ENCODE peak calls at places on chromosomes 6 and 20, in four cellular contexts. E, Z, K and N are unnamed samples.

GRCh38 chr6:131692589-131692988 is 8.6 kb downstream of the OR2A4 start:
- DNase-seq in K (no peak), E (no peak), Z (no peak), N (no peak)

GRCh38 chr20:21499641-21500040 is 14.2 kb downstream of the NKX2-2 start:
- DNase-seq in Z (no peak), E (no peak), K (no peak), N (no peak)

GRCh38 chr20:6641012-6641411 is 126.5 kb upstream of the BMP2 start:
- DNase-seq in K (no peak), E (no peak), Z (no peak), N (no peak)

GRCh38 chr6:2945069-2945452 is 26.3 kb downstream of the SERPINB6 start:
- DNase-seq in K (no peak), E (no peak), Z (no peak), N (no peak)

GRCh38 chr20:14491436-14491835 is 154.0 kb upstream of the FLRT3 start:
- DNase-seq in Z (no peak), E (no peak), K (no peak), N (no peak)

GRCh38 chr6:39917981-39918380 is 16.3 kb downstream of the MOCS1 start:
- DNase-seq in E (no peak), K (no peak), Z (no peak), N (no peak)

GRCh38 chr20:17873410-17874270 is 95.0 kb downstream of the SNX5 start:
- DNase-seq in K (peak), E (peak), Z (peak), N (no peak)

GRCh38 chr20:43189614-43190331 is at the start of gene PTPRT:
- DNase-seq in K (no peak), Z (no peak), E (no peak), N (peak)

GRCh38 chr6:107740496-107741190 is 83.5 kb downstream of the SCML4 start:
- DNase-seq in K (no peak), Z (no peak), E (no peak), N (no peak)

GRCh38 chr6:83221886-83222479 is 28.8 kb downstream of the RWDD2A start:
- DNase-seq in K (no peak), Z (no peak), E (no peak), N (no peak)
- TF ChIP-seq CTCF in K (peak), Z (peak), E (peak), N (peak)

DNA sequence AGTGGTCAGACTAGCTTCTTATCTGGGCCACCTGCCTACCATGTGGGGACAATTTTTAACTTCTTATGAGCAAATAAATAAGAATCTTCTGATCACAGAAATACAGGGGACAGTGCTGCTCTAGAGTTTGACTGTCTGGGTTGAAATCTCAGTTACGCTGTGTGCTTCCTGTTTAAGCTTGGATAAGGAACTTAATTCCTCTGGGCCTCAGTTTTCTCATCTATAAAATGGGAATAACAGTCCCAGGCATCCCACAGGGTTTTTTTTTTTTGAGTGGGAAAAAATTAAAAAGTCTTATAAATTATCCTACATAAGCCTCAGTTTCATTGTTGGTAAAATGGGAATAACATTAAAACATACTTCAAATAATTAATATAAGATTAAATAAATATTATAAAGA is 340.9 kb downstream of the ESR1 start:
- DNase-seq in K (no peak), Z (no peak), E (no peak), N (no peak)
- TF ChIP-seq CTCF in K (no peak), Z (no peak), E (no peak), N (no peak)

GRCh38 chr6:29557320-29557719 is 2.2 kb downstream of the UBD start:
- DNase-seq in E (no peak), Z (no peak), K (no peak), N (no peak)

GRCh38 chr6:29558439-29559079 is 973 bp downstream of the UBD start:
- DNase-seq in Z (no peak), E (no peak), K (no peak), N (no peak)

GRCh38 chr6:29552512-29553051 is 7.0 kb downstream of the UBD start:
- DNase-seq in E (no peak), K (peak), Z (no peak), N (no peak)

GRCh38 chr6:29554764-29555163 is 4.8 kb downstream of the UBD start:
- DNase-seq in Z (no peak), K (no peak), E (no peak), N (no peak)

GRCh38 chr6:29553268-29554057 is 6.1 kb downstream of the UBD start:
- DNase-seq in Z (peak), E (peak), K (peak), N (peak)
- TF ChIP-seq CTCF in Z (peak), E (peak), K (no peak), N (peak)

GRCh38 chr6:149942461-149942829 is 631 bp downstream of the ULBP2 start:
- DNase-seq in K (no peak), Z (no peak), E (no peak), N (no peak)
- TF ChIP-seq CTCF in K (no peak), Z (no peak), E (no peak), N (no peak)

GRCh38 chr6:125593746-125594145 is 155.7 kb upstream of the HEY2 start:
- DNase-seq in K (no peak), E (no peak), Z (no peak), N (no peak)

GRCh38 chr6:125598422-125598821 is 151.0 kb upstream of the HEY2 start:
- DNase-seq in Z (peak), E (peak), K (peak), N (no peak)

GRCh38 chr6:125596020-125596419 is 153.4 kb upstream of the HEY2 start:
- DNase-seq in K (no peak), E (no peak), Z (no peak), N (no peak)

DNA sequence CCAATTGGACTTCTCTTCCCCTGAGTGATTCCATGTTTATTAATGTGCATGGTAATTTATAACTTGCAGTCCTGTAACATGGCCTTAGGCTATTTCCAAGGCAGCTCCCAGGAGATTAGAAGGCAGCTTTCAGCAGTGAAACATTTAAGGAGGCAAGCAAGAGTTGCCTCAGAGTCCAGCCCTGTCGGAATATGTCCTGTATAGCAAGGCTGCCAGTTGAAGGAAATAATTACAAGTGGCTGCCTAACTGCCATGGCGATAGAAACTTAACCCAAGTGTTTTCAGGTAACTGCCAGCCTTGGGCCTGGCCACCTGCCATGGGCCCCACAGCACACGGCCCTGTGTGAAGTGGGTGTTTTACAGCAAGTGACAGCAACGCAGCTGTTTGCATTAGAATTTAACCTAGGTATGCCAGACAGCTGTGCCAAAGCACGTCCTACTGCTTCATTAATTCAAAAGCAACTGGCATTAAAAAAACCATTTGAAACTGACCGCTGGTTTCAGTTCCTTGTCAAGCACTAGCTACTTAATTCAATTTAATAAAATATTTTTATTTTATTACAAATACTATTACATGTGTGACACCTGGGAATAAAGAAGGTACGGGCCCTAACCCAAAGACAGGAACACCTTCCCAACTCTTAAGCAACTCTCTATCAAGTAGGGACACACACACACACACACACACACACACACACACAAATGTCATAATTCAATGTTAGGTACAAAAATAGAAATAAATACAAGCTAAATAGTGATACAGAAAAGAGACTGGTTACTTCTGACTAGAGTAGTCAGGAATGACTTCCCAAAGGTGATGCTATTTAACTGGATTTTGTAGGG is 151.8 kb upstream of the HEY2 start:
- DNase-seq in E (peak), K (peak), Z (peak), N (no peak)
- TF ChIP-seq CTCF in E (no peak), K (no peak), Z (peak), N (no peak)

GRCh38 chr20:37939701-37940151 is 36.8 kb downstream of the VSTM2L start:
- DNase-seq in Z (no peak), E (no peak), K (no peak), N (no peak)

GRCh38 chr20:37941992-37942391 is 39.1 kb downstream of the VSTM2L start:
- DNase-seq in Z (no peak), E (no peak), K (no peak), N (no peak)

GRCh38 chr20:37943033-37943432 is 40.1 kb downstream of the VSTM2L start:
- DNase-seq in E (no peak), Z (no peak), K (peak), N (no peak)

GRCh38 chr20:37940161-37940560 is 37.2 kb downstream of the VSTM2L start:
- DNase-seq in K (no peak), E (no peak), Z (no peak), N (no peak)

DNA sequence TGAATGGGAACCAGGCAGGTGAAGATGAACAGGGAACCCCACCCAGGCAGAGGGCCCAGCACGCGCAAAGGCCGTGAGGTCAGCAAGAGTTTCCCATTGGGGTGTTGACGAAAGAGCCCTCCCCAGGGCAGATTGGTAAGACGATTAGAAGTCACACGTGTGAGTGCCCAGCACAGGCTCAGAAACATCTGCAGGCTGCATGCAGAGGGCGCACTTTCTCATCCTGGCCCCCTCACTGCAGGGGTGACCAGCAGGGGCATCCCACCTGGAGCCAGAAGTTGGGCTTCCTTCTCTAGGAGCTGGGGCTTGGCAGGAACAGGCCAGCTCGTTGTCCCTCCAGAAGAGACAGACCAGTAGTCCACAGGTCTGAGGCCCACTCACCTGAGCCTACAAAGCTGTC is 38.4 kb downstream of the VSTM2L start:
- DNase-seq in Z (no peak), E (no peak), K (no peak), N (no peak)
- TF ChIP-seq CTCF in Z (peak), E (no peak), K (no peak), N (peak)

GRCh38 chr6:127606131-127606562 is 29.2 kb downstream of the C6orf58 start:
- DNase-seq in Z (no peak), E (peak), K (peak), N (no peak)
- TF ChIP-seq CTCF in Z (peak), E (no peak), K (no peak), N (peak)

GRCh38 chr20:39295301-39295700 is 333.2 kb downstream of the DHX35 start:
- DNase-seq in E (no peak), Z (no peak), K (no peak), N (no peak)

GRCh38 chr20:39291301-39291700 is 329.2 kb downstream of the DHX35 start:
- DNase-seq in K (no peak), Z (no peak), E (no peak), N (no peak)

GRCh38 chr20:39292193-39292736 is 330.1 kb downstream of the DHX35 start:
- DNase-seq in E (no peak), K (no peak), Z (no peak), N (no peak)

GRCh38 chr20:39290575-39290974 is 328.4 kb downstream of the DHX35 start:
- DNase-seq in Z (no peak), E (no peak), K (no peak), N (no peak)

DNA sequence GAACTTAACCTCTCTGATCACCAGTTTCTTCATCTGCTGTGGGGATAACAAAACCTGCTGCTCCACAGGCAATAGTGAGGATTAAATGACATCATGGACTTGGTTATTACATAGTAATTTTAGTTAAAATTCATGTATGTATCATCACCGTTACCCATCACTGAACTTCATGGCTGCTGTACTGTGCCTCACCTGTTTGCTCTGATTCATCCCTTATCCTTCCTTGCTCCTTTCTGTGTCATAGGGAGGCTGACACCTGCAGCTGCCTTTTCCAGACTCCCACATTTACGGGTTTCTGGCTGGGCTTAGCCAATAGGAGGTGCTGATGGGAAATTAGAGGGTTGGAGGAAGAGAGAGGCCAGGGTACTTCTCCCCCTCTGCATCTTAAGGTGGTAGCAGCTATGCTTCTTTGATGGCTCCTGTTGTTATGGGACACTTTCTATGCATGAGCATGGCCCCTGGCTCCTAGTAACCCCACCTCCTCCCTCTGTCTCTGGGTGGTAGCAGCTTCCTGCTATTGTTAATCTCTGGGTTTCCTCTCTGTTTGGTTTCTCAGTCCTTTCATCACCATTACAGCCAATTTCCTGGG is 332.1 kb downstream of the DHX35 start:
- DNase-seq in Z (no peak), E (no peak), K (no peak), N (no peak)
- TF ChIP-seq CTCF in Z (no peak), E (no peak), K (no peak), N (no peak)

GRCh38 chr6:157762636-157763035 is 60.4 kb upstream of the SNX9 start:
- DNase-seq in K (no peak), Z (no peak), E (no peak), N (no peak)

GRCh38 chr6:157764346-157765068 is 58.5 kb upstream of the SNX9 start:
- DNase-seq in E (peak), Z (peak), K (peak), N (no peak)

GRCh38 chr6:157761926-157762325 is 61.1 kb upstream of the SNX9 start:
- DNase-seq in Z (no peak), K (no peak), E (no peak), N (no peak)

GRCh38 chr6:157763129-157763893 is 59.7 kb upstream of the SNX9 start:
- DNase-seq in K (peak), Z (no peak), E (peak), N (no peak)

GRCh38 chr6:157763894-157764345 is 59.1 kb upstream of the SNX9 start:
- DNase-seq in Z (no peak), K (no peak), E (no peak), N (no peak)
- TF ChIP-seq CTCF in Z (no peak), K (no peak), E (no peak), N (no peak)

GRCh38 chr6:35754452-35755321 is 17.9 kb downstream of the ARMC12 start:
- DNase-seq in Z (no peak), K (no peak), E (no peak), N (no peak)
- TF ChIP-seq CTCF in Z (peak), K (no peak), E (no peak), N (no peak)